ENCODE peak calls at places on chromosome 2, in four cellular contexts. S is mucosa of descending colon, N is astrocyte of the cerebellum, B is trophoblast cell. K is an unnamed sample.

GRCh38 chr2:74715880-74716279 is 61.8 kb downstream of the SEMA4F start:
- DNase-seq in S (no peak), N (no peak), B (no peak), K (no peak)

GRCh38 chr2:235551965-235552364 is 58.1 kb downstream of the AGAP1 start:
- DNase-seq in S (peak), N (peak), B (no peak), K (no peak)

GRCh38 chr2:141439524-141439923 is 691.3 kb downstream of the LRP1B start:
- DNase-seq in S (no peak), N (no peak), B (no peak), K (no peak)

GRCh38 chr2:98778153-98778552 is 47.2 kb upstream of the MGAT4A start:
- DNase-seq in S (no peak), N (no peak), B (no peak), K (no peak)

GRCh38 chr2:196225213-196225612 is 53.8 kb upstream of the STK17B start:
- DNase-seq in S (no peak), N (peak), B (no peak), K (no peak)

GRCh38 chr2:19274439-19274838 is 84.0 kb downstream of the OSR1 start:
- DNase-seq in S (no peak), N (no peak), B (no peak), K (no peak)

GRCh38 chr2:183630964-183631363 is 506.7 kb downstream of the NUP35 start:
- DNase-seq in S (no peak), N (no peak), B (no peak), K (no peak)

GRCh38 chr2:182300603-182301002 is 126.2 kb downstream of the PDE1A start:
- DNase-seq in S (no peak), N (peak), B (no peak), K (no peak)

GRCh38 chr2:43013821-43014345 is 212.5 kb downstream of the ZFP36L2 start:
- DNase-seq in S (no peak), N (no peak), B (no peak), K (no peak)

GRCh38 chr2:232970051-232970450 is 43.0 kb downstream of the NGEF start:
- DNase-seq in S (no peak), N (no peak), B (no peak), K (no peak)

GRCh38 chr2:232973796-232974195 is 39.3 kb downstream of the NGEF start:
- DNase-seq in S (no peak), N (no peak), B (no peak), K (no peak)

GRCh38 chr2:232976176-232976575 is 36.9 kb downstream of the NGEF start:
- DNase-seq in S (no peak), N (no peak), B (no peak), K (no peak)

GRCh38 chr2:232974431-232974830 is 38.6 kb downstream of the NGEF start:
- DNase-seq in S (no peak), N (no peak), B (no peak), K (no peak)

GRCh38 chr2:232973336-232973735 is 39.7 kb downstream of the NGEF start:
- DNase-seq in S (peak), N (no peak), B (no peak), K (no peak)
- H3K4me3 ChIP-seq in S (no peak), N (no peak), B (no peak), K (no peak)

GRCh38 chr2:85704800-85705679 is 10.9 kb downstream of the GNLY start:
- DNase-seq in S (no peak), N (no peak), B (no peak), K (no peak)
- H3K4me3 ChIP-seq in S (no peak), N (no peak), B (no peak), K (no peak)

GRCh38 chr2:237289134-237289533 is 124.8 kb downstream of the COL6A3 start:
- DNase-seq in S (no peak), N (no peak), B (no peak), K (no peak)

GRCh38 chr2:237294509-237294908 is 119.5 kb downstream of the COL6A3 start:
- DNase-seq in S (no peak), N (no peak), B (no peak), K (no peak)

GRCh38 chr2:237293966-237294365 is 120.0 kb downstream of the COL6A3 start:
- DNase-seq in S (no peak), N (no peak), B (peak), K (no peak)

GRCh38 chr2:237290249-237290648 is 123.7 kb downstream of the COL6A3 start:
- DNase-seq in S (peak), N (no peak), B (no peak), K (no peak)

GRCh38 chr2:237291138-237291792 is 122.7 kb downstream of the COL6A3 start:
- DNase-seq in S (peak), N (peak), B (peak), K (no peak)
- H3K4me3 ChIP-seq in S (no peak), N (no peak), B (no peak), K (no peak)

GRCh38 chr2:72920317-72921087 is 3.2 kb downstream of the EMX1 start:
- DNase-seq in S (no peak), N (no peak), B (no peak), K (peak)
- H3K4me3 ChIP-seq in S (no peak), N (no peak), B (peak), K (peak)